ENCODE peak calls at places on chromosomes 6 and 20, in four cellular contexts. C is pancreas; S is colonic mucosa; V is CD8-positive, alpha-beta T cell. E is an unnamed sample.

GRCh38 chr6:1786455-1787108 is 176.9 kb downstream of the FOXC1 start:
- DNase-seq in S (no peak), V (no peak), C (no peak), E (no peak)

GRCh38 chr6:15089569-15090144 is 156.2 kb upstream of the JARID2 start:
- DNase-seq in C (no peak), V (no peak), S (no peak), E (peak; percentile 72)

GRCh38 chr20:1880529-1881239 is 14.5 kb upstream of the SIRPA start:
- DNase-seq in S (no peak), V (no peak), C (no peak), E (no peak)

GRCh38 chr6:112204350-112204706 is 50.0 kb downstream of the LAMA4 start:
- DNase-seq in C (no peak), V (no peak), S (no peak), E (no peak)

GRCh38 chr6:143098054-143098673 is 37.5 kb downstream of the AIG1 start:
- DNase-seq in V (no peak), S (no peak), C (no peak), E (no peak)

GRCh38 chr20:25521382-25521781 is 63.9 kb downstream of the NINL start:
- DNase-seq in C (no peak), V (no peak), S (no peak), E (no peak)

GRCh38 chr20:32681175-32682084 is 7.7 kb upstream of the C20orf203 start:
- DNase-seq in S (no peak), C (no peak), V (no peak), E (no peak)

GRCh38 chr6:71419954-71420692 is 131.5 kb downstream of the OGFRL1 start:
- DNase-seq in C (peak; percentile 81), V (no peak), S (peak; percentile 33), E (peak; percentile 70)

GRCh38 chr20:58995461-58996225 is 11.4 kb downstream of the CTSZ start:
- DNase-seq in S (no peak), V (no peak), C (peak; percentile 37), E (no peak)

GRCh38 chr6:20906938-20907337 is 372.7 kb downstream of the CDKAL1 start:
- DNase-seq in V (no peak), S (no peak), C (no peak), E (no peak)

GRCh38 chr6:170003027-170003426 is 251.6 kb downstream of the ERMARD start:
- DNase-seq in V (no peak), S (no peak), C (no peak), E (no peak)

GRCh38 chr6:35327349-35328027 is 14.9 kb upstream of the PPARD start:
- DNase-seq in V (peak; percentile 84), S (peak; percentile 70), C (no peak), E (peak; percentile 72)

GRCh38 chr6:148223424-148223842 is 119.2 kb upstream of the SASH1 start:
- DNase-seq in C (no peak), S (no peak), V (no peak), E (no peak)

GRCh38 chr6:32387946-32388345 is 16.2 kb upstream of the TSBP1 start:
- DNase-seq in S (no peak), C (no peak), V (no peak), E (no peak)

GRCh38 chr6:120157873-120158272 is 808.3 kb upstream of the MAN1A1 start:
- DNase-seq in C (no peak), V (no peak), S (no peak), E (no peak)

GRCh38 chr6:154127638-154128037 is 88.6 kb downstream of the OPRM1 start:
- DNase-seq in S (no peak), V (no peak), C (no peak), E (no peak)

GRCh38 chr6:113855500-113856010 is 1.6 kb upstream of the MARCKS start:
- DNase-seq in C (peak; percentile 69), S (peak; percentile 53), V (no peak), E (peak; percentile 51)

GRCh38 chr6:169890901-169891300 is 139.5 kb downstream of the ERMARD start:
- DNase-seq in V (no peak), C (peak; percentile 15), S (no peak), E (no peak)

GRCh38 chr20:29448806-29449470 is 1808.5 kb upstream of the DEFB115 start:
- DNase-seq in S (no peak), V (no peak), C (no peak), E (no peak)

DNA sequence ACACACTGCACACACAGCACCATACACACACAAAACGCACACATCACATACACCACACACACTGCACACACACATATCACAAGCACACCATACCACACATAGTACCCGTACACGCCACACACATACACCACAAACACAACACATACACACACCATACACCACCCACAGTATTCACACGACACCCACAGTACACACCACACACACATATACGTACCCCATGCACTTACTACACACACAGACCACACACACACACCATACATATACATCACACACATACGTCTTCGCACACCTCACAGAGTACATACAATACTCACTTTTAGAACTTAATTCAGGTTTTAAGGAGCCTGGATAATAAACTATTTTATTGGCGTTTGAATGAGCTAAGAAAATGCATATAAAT is 1805.3 kb upstream of the DEFB115 start:
- DNase-seq in C (no peak), S (no peak), V (no peak), E (no peak)
- H3K9me3 ChIP-seq in C (no peaks in the 10 kb centered on the region), S (no peaks in the 10 kb centered on the region), V (no peaks in the 10 kb centered on the region), E (no peaks in the 10 kb centered on the region)

DNA sequence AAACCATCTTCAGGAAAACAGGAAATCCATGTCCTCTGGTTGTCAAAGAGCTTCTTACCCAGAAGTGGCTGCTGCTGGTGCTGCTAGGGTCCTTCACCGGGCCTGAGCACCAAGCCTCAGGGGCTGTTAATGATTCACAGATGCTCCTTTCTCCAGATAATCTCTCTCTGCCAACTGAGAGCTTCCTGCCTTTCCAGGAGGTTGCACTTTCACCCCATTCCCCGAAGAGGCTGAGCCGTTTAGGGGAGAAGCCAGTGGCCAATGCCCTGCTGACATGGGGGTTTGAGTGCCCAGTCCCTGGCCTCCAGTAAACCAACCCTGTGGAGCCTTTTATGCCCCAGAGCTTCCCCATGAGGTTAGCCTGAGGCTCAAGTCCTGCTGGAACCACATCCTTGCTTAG is 122.4 kb downstream of the CBLN4 start:
- DNase-seq in C (no peak), V (no peak), S (peak; percentile 27), E (no peak)
- H3K9me3 ChIP-seq in C (no peaks in the 10 kb centered on the region), V (no peaks in the 10 kb centered on the region), S (no peaks in the 10 kb centered on the region), E (no peaks in the 10 kb centered on the region)

GRCh38 chr20:15814903-15815302 is 758.3 kb downstream of the KIF16B start:
- DNase-seq in S (no peak), V (no peak), C (no peak), E (no peak)

GRCh38 chr20:15817351-15817750 is 755.9 kb downstream of the KIF16B start:
- DNase-seq in C (no peak), S (no peak), V (no peak), E (no peak)

GRCh38 chr20:15814360-15814759 is 758.9 kb downstream of the KIF16B start:
- DNase-seq in V (no peak), S (no peak), C (no peak), E (no peak)

GRCh38 chr20:15811951-15812350 is 761.3 kb downstream of the KIF16B start:
- DNase-seq in C (no peak), S (no peak), V (no peak), E (no peak)

GRCh38 chr20:15812696-15813095 is 760.6 kb downstream of the KIF16B start:
- DNase-seq in V (no peak), S (no peak), C (no peak), E (no peak)
- H3K9me3 ChIP-seq in V (no peaks in the 10 kb centered on the region), S (no peaks in the 10 kb centered on the region), C (no peaks in the 10 kb centered on the region), E (no peaks in the 10 kb centered on the region)

DNA sequence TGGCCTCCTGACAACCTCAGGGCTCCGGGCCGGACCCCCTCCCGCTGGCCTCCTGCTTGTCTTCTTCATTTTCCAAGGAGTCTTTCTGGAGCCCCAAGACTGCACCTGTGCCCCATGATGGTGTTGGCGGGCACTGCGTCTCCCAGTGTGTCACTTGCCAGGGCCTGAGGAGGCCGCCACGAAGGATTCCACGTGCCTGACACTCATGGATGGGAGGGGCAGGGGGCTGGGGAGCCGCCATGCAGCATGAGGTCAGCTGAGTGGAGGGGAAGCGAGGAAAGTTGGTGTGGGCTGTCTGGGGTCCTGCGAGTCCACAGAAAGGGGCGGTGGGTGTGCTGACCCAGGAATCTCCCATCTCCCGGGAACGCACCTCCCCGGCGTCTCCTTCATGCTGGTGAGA is 165.7 kb downstream of the SMOC2 start:
- DNase-seq in S (no peak), C (no peak), V (no peak), E (no peak)
- H3K9me3 ChIP-seq in S (no peaks in the 10 kb centered on the region), C (no peaks in the 10 kb centered on the region), V (no peaks in the 10 kb centered on the region), E (no peaks in the 10 kb centered on the region)

DNA sequence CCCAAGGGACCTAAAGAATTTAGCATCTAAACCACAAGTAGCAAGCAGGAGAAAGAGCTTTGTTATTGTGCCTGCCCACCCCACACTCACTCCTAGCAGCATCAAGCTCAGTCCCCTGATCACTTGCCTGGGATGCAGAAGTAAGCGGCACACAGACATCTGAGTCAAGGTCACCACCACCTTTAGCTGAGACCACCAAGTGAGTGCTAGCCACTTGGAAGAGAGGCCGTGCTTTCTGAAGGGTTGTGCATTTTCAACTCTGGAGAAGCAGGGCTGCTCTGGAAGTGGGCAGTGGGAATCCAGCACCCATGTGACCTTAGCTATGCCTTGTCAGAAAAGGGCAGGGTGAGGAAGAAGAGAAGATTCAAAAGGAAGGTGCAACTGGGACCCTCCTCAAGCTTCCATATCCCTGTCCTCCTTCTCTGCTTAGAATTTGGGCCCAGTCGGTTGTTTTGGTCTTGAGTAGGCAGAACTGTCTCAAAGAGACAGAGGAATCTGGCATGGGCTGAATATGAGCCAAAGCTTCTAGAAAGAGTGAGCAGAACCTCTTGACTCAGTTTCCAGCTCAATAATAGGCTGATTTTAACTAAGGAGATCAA is 6.2 kb downstream of the NR2E1 start:
- DNase-seq in C (no peak), V (no peak), S (no peak), E (no peak)
- H3K9me3 ChIP-seq in C (no peaks in the 10 kb centered on the region), V (no peaks in the 10 kb centered on the region), S (no peaks in the 10 kb centered on the region), E (no peaks in the 10 kb centered on the region)

GRCh38 chr6:137191238-137191637 is 17.8 kb upstream of the IL22RA2 start:
- DNase-seq in S (no peak), C (no peak), V (no peak), E (no peak)
- H3K9me3 ChIP-seq in S (no peaks in the 10 kb centered on the region), C (no peaks in the 10 kb centered on the region), V (no peaks in the 10 kb centered on the region), E (peaks cover 13% of the 10 kb centered on the region)

GRCh38 chr6:106939848-106940247 is 34.7 kb downstream of the CD24 start:
- DNase-seq in C (no peak), V (no peak), S (no peak), E (no peak)
- H3K9me3 ChIP-seq in C (no peaks in the 10 kb centered on the region), V (no peaks in the 10 kb centered on the region), S (no peaks in the 10 kb centered on the region), E (no peaks in the 10 kb centered on the region)

GRCh38 chr20:46870041-46870440 is 24.6 kb upstream of the EYA2 start:
- DNase-seq in S (no peak), C (no peak), V (no peak), E (no peak)

DNA sequence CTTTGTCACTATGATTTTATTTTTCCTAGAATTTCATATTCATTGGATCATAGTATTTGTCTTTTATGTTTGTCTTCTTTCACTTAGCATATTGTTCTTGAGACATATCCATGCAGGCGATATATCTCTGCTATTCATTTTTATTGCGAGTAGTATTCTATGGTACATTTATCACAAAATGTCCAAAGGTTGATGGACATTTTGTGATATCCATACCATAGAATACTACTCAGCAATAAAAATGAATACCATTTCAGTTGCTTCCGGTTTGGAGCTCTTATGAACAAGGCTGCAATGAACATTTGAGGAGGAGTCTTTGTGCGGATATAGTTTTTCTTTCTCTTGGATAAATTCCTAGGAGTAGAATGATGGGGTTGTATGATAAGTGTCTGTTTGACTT is 28.8 kb upstream of the EYA2 start:
- DNase-seq in S (no peak), V (no peak), C (no peak), E (no peak)
- H3K9me3 ChIP-seq in S (no peaks in the 10 kb centered on the region), V (no peaks in the 10 kb centered on the region), C (no peaks in the 10 kb centered on the region), E (no peaks in the 10 kb centered on the region)

E was measured in lower lobe of right lung.